ENCODE peak calls at places on chromosomes 3 and 15, in four cellular contexts. One of them, this sample, is unnamed.

GRCh38 chr15:42065008-42065407 is 29.4 kb downstream of the PLA2G4D start:
- DNase-seq in K562: no peak
- DNase-seq in HepG2: peak
- DNase-seq in GM12878: no peak
- DNase-seq in this sample: peak

GRCh38 chr15:56891852-56892251 is 26.6 kb upstream of the TCF12 start:
- DNase-seq in K562: no peak
- DNase-seq in HepG2: no peak
- DNase-seq in GM12878: no peak
- DNase-seq in this sample: no peak

GRCh38 chr15:40247406-40247971 is 8.6 kb downstream of the PAK6 start:
- DNase-seq in K562: no peak
- DNase-seq in HepG2: no peak
- DNase-seq in GM12878: no peak
- DNase-seq in this sample: no peak

GRCh38 chr3:10950476-10951294 is 41.9 kb upstream of the SLC6A1 start:
- DNase-seq in K562: peak
- DNase-seq in HepG2: peak
- DNase-seq in GM12878: no peak
- DNase-seq in this sample: peak

GRCh38 chr15:74240002-74240568 is 4.0 kb downstream of the CCDC33 start:
- DNase-seq in K562: no peak
- DNase-seq in HepG2: peak
- DNase-seq in GM12878: no peak
- DNase-seq in this sample: peak

GRCh38 chr3:143850877-143851276 is 2.6 kb upstream of the SLC9A9 start:
- DNase-seq in K562: no peak
- DNase-seq in HepG2: no peak
- DNase-seq in GM12878: no peak
- DNase-seq in this sample: no peak

GRCh38 chr15:87461621-87462020 is 794.9 kb downstream of the NTRK3 start:
- DNase-seq in K562: no peak
- DNase-seq in HepG2: no peak
- DNase-seq in GM12878: no peak
- DNase-seq in this sample: no peak

GRCh38 chr3:142943870-142944269 is 19.6 kb downstream of the PAQR9 start:
- DNase-seq in K562: no peak
- DNase-seq in HepG2: no peak
- DNase-seq in GM12878: no peak
- DNase-seq in this sample: no peak

GRCh38 chr3:104763007-104763406 is 603.7 kb upstream of the ALCAM start:
- DNase-seq in K562: no peak
- DNase-seq in HepG2: no peak
- DNase-seq in GM12878: no peak
- DNase-seq in this sample: no peak

GRCh38 chr15:79208179-79208578 is 74.3 kb upstream of the ANKRD34C start:
- DNase-seq in K562: no peak
- DNase-seq in HepG2: no peak
- DNase-seq in GM12878: no peak
- DNase-seq in this sample: no peak

GRCh38 chr3:127639173-127640030 is 10.4 kb downstream of the PODXL2 start:
- DNase-seq in K562: no peak
- DNase-seq in HepG2: no peak
- DNase-seq in GM12878: no peak
- DNase-seq in this sample: no peak

GRCh38 chr15:33716025-33716424 is 252.3 kb upstream of the CHRM5 start:
- DNase-seq in K562: no peak
- DNase-seq in HepG2: no peak
- DNase-seq in GM12878: no peak
- DNase-seq in this sample: no peak

GRCh38 chr3:190849607-190850006 is 12.9 kb downstream of the GMNC start:
- DNase-seq in K562: no peak
- DNase-seq in HepG2: no peak
- DNase-seq in GM12878: no peak
- DNase-seq in this sample: no peak

GRCh38 chr15:71043373-71043772 is 71.9 kb upstream of the THSD4 start:
- DNase-seq in K562: no peak
- DNase-seq in HepG2: no peak
- DNase-seq in GM12878: no peak
- DNase-seq in this sample: no peak

GRCh38 chr15:59998256-59999063 is 5.7 kb upstream of the FOXB1 start:
- DNase-seq in K562: no peak
- DNase-seq in HepG2: no peak
- DNase-seq in GM12878: no peak
- DNase-seq in this sample: peak

GRCh38 chr3:125594581-125595011 is 701 bp downstream of the OSBPL11 start:
- DNase-seq in K562: no peak
- DNase-seq in HepG2: no peak
- DNase-seq in GM12878: no peak
- DNase-seq in this sample: peak

GRCh38 chr3:70488816-70489215 is 176.4 kb upstream of the MDFIC2 start:
- DNase-seq in K562: no peak
- DNase-seq in HepG2: no peak
- DNase-seq in GM12878: no peak
- DNase-seq in this sample: no peak

GRCh38 chr15:71577071-71577470 is 233.3 kb upstream of the NR2E3 start:
- DNase-seq in K562: no peak
- DNase-seq in HepG2: no peak
- DNase-seq in GM12878: no peak
- DNase-seq in this sample: no peak

GRCh38 chr3:156732715-156733114 is 58.3 kb downstream of the TIPARP start:
- DNase-seq in K562: no peak
- DNase-seq in HepG2: no peak
- DNase-seq in GM12878: no peak
- DNase-seq in this sample: no peak

GRCh38 chr3:10783360-10784346 is 32.4 kb upstream of the SLC6A11 start:
- DNase-seq in K562: peak
- DNase-seq in HepG2: peak
- DNase-seq in GM12878: no peak
- DNase-seq in this sample: peak

GRCh38 chr15:44573386-44573785 is 36.4 kb downstream of the EIF3J start:
- DNase-seq in K562: no peak
- DNase-seq in HepG2: no peak
- DNase-seq in GM12878: no peak
- DNase-seq in this sample: no peak

GRCh38 chr3:158443632-158444031 is 127.4 kb upstream of the MLF1 start:
- DNase-seq in K562: no peak
- DNase-seq in HepG2: no peak
- DNase-seq in GM12878: peak
- DNase-seq in this sample: no peak

GRCh38 chr3:14605744-14606143 is 45.8 kb upstream of the CCDC174 start:
- DNase-seq in K562: no peak
- DNase-seq in HepG2: no peak
- DNase-seq in GM12878: no peak
- DNase-seq in this sample: no peak

GRCh38 chr3:123338021-123338619 is 110.8 kb downstream of the ADCY5 start:
- DNase-seq in K562: no peak
- DNase-seq in HepG2: no peak
- DNase-seq in GM12878: no peak
- DNase-seq in this sample: no peak

GRCh38 chr3:30333903-30334302 is 272.5 kb upstream of the TGFBR2 start:
- DNase-seq in K562: no peak
- DNase-seq in HepG2: no peak
- DNase-seq in GM12878: no peak
- DNase-seq in this sample: no peak

GRCh38 chr3:4351164-4351855 is 48.1 kb downstream of the SETMAR start:
- DNase-seq in K562: peak
- DNase-seq in HepG2: no peak
- DNase-seq in GM12878: no peak
- DNase-seq in this sample: no peak

GRCh38 chr3:160948273-160948672 is 156.9 kb downstream of the B3GALNT1 start:
- DNase-seq in K562: no peak
- DNase-seq in HepG2: peak
- DNase-seq in GM12878: no peak
- DNase-seq in this sample: no peak

GRCh38 chr15:93035953-93036810 is 52.8 kb downstream of the RGMA start:
- DNase-seq in K562: peak
- DNase-seq in HepG2: peak
- DNase-seq in GM12878: no peak
- DNase-seq in this sample: peak

GRCh38 chr3:152474585-152474984 is 205.9 kb downstream of the MBNL1 start:
- DNase-seq in K562: no peak
- DNase-seq in HepG2: peak
- DNase-seq in GM12878: peak
- DNase-seq in this sample: peak

DNA sequence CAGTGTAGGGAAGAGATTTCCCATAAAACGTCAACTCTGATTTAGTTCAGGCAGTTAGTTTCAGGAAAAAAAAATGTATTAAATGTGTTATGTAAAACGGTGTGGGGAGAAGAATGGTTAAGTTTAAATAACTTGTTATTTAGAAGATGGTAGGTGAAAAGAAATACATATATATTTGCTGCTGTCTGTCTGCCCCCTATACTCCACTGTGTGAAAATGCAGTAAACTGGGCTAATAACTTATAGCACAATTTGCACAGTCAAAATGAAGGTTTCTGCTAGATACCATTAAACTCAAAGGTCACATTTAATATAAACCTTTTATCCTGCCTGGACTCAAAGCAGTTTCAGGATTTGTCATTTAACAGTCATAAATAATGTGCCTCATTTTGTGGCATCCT is 515.0 kb downstream of the FGF12 start:
- DNase-seq in K562: no peak
- DNase-seq in HepG2: no peak
- DNase-seq in GM12878: no peak
- DNase-seq in this sample: no peak
- TF ChIP-seq NFIC in K562: no peak
- TF ChIP-seq NFIC in HepG2: no peak
- TF ChIP-seq NFIC in GM12878: no peak
- TF ChIP-seq NFIC in this sample: no peak

GRCh38 chr3:188241883-188242282 is 87.9 kb downstream of the LPP start:
- DNase-seq in K562: no peak
- DNase-seq in HepG2: no peak
- DNase-seq in GM12878: no peak
- DNase-seq in this sample: no peak
- H3K4me3 ChIP-seq in K562: no peak
- H3K4me3 ChIP-seq in HepG2: no peak
- H3K4me3 ChIP-seq in GM12878: no peak
- H3K4me3 ChIP-seq in this sample: no peak

GRCh38 chr3:171402281-171402680 is 57.9 kb downstream of the TNIK start:
- DNase-seq in K562: no peak
- DNase-seq in HepG2: no peak
- DNase-seq in GM12878: no peak
- DNase-seq in this sample: no peak

GRCh38 chr3:171412054-171412453 is 48.2 kb downstream of the TNIK start:
- DNase-seq in K562: no peak
- DNase-seq in HepG2: no peak
- DNase-seq in GM12878: no peak
- DNase-seq in this sample: no peak

GRCh38 chr3:171404376-171404982 is 55.7 kb downstream of the TNIK start:
- DNase-seq in K562: no peak
- DNase-seq in HepG2: no peak
- DNase-seq in GM12878: no peak
- DNase-seq in this sample: no peak

DNA sequence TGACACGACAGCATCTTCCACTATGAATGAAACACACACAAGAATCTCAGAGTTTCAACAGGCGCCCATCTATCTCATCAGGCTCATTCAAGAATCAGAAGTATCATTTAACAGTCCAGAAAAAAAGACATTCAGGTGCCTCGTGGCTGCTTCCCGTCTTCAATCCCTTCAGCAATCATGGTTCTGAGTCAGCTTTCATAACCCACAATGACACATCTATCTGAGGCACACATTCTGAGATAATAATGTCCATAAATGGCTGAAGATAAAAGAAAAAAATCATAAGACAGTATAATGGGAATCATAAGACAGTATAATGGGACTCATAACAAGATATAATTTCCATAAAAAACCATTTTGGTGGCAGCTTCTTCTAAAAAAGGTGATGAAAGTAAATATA is 52.5 kb downstream of the TNIK start:
- DNase-seq in K562: peak
- DNase-seq in HepG2: no peak
- DNase-seq in GM12878: no peak
- DNase-seq in this sample: no peak
- TF ChIP-seq NFIC in K562: no peak
- TF ChIP-seq NFIC in HepG2: no peak
- TF ChIP-seq NFIC in GM12878: peak
- TF ChIP-seq NFIC in this sample: no peak

GRCh38 chr3:102141096-102141912 is 292.0 kb downstream of the NFKBIZ start:
- DNase-seq in K562: no peak
- DNase-seq in HepG2: no peak
- DNase-seq in GM12878: no peak
- DNase-seq in this sample: no peak
- H3K4me3 ChIP-seq in K562: no peak
- H3K4me3 ChIP-seq in HepG2: no peak
- H3K4me3 ChIP-seq in GM12878: no peak
- H3K4me3 ChIP-seq in this sample: no peak

GRCh38 chr15:82566690-82567089 is 26.4 kb upstream of the RPS17 start:
- DNase-seq in K562: no peak
- DNase-seq in HepG2: peak
- DNase-seq in GM12878: no peak
- DNase-seq in this sample: no peak
- TF ChIP-seq NFIC in K562: no peak
- TF ChIP-seq NFIC in HepG2: no peak
- TF ChIP-seq NFIC in GM12878: no peak
- TF ChIP-seq NFIC in this sample: no peak

GRCh38 chr3:37229291-37229690 is 54.9 kb upstream of the LRRFIP2 start:
- DNase-seq in K562: no peak
- DNase-seq in HepG2: no peak
- DNase-seq in GM12878: no peak
- DNase-seq in this sample: no peak

GRCh38 chr3:37228734-37229133 is 54.4 kb upstream of the LRRFIP2 start:
- DNase-seq in K562: peak
- DNase-seq in HepG2: no peak
- DNase-seq in GM12878: no peak
- DNase-seq in this sample: no peak

GRCh38 chr3:37227870-37228549 is 53.6 kb upstream of the LRRFIP2 start:
- DNase-seq in K562: no peak
- DNase-seq in HepG2: peak
- DNase-seq in GM12878: no peak
- DNase-seq in this sample: no peak

GRCh38 chr3:37225481-37225880 is 51.1 kb upstream of the LRRFIP2 start:
- DNase-seq in K562: no peak
- DNase-seq in HepG2: no peak
- DNase-seq in GM12878: no peak
- DNase-seq in this sample: no peak

GRCh38 chr3:37229740-37230139 is 55.4 kb upstream of the LRRFIP2 start:
- DNase-seq in K562: peak
- DNase-seq in HepG2: peak
- DNase-seq in GM12878: no peak
- DNase-seq in this sample: no peak
- H3K4me3 ChIP-seq in K562: no peak
- H3K4me3 ChIP-seq in HepG2: peak
- H3K4me3 ChIP-seq in GM12878: no peak
- H3K4me3 ChIP-seq in this sample: no peak

GRCh38 chr15:65949482-65949881 is 80.2 kb downstream of the RAB11A start:
- DNase-seq in K562: no peak
- DNase-seq in HepG2: no peak
- DNase-seq in GM12878: no peak
- DNase-seq in this sample: peak

GRCh38 chr15:65945616-65946015 is 76.3 kb downstream of the RAB11A start:
- DNase-seq in K562: peak
- DNase-seq in HepG2: no peak
- DNase-seq in GM12878: no peak
- DNase-seq in this sample: no peak

GRCh38 chr15:65944404-65944803 is 75.1 kb downstream of the RAB11A start:
- DNase-seq in K562: no peak
- DNase-seq in HepG2: no peak
- DNase-seq in GM12878: no peak
- DNase-seq in this sample: no peak

GRCh38 chr15:65951007-65951406 is 81.7 kb downstream of the RAB11A start:
- DNase-seq in K562: no peak
- DNase-seq in HepG2: no peak
- DNase-seq in GM12878: no peak
- DNase-seq in this sample: no peak

GRCh38 chr15:65948352-65948751 is 79.1 kb downstream of the RAB11A start:
- DNase-seq in K562: no peak
- DNase-seq in HepG2: peak
- DNase-seq in GM12878: no peak
- DNase-seq in this sample: no peak
- TF ChIP-seq NFIC in K562: no peak
- TF ChIP-seq NFIC in HepG2: no peak
- TF ChIP-seq NFIC in GM12878: no peak
- TF ChIP-seq NFIC in this sample: no peak